ENCODE peak calls at places on chromosomes 12 and 14, in four cellular contexts. Q is mesenchymal stem cell, K is neuronal stem cell, Z is H9. U is an unnamed sample.

GRCh38 chr14:61524211-61524806 is 171.0 kb upstream of the HIF1A start:
- DNase-seq in Q (peak), K (no peak), Z (no peak), U (no peak)

GRCh38 chr14:92323031-92323915 is at the start of gene SLC24A4:
- DNase-seq in Q (peak), K (peak), Z (peak), U (peak)

GRCh38 chr14:61695695-61696527 is 598 bp downstream of the HIF1A start:
- DNase-seq in Q (peak), K (peak), Z (peak), U (peak)

GRCh38 chr14:55071870-55072640 is 20.6 kb downstream of the MAPK1IP1L start:
- DNase-seq in Q (peak), K (no peak), Z (no peak), U (peak)

GRCh38 chr12:50825372-50825838 is 17.3 kb upstream of the TMPRSS12 start:
- DNase-seq in Q (peak), K (peak), Z (no peak), U (no peak)

GRCh38 chr14:20698934-20699333 is 10.4 kb downstream of the ANG start:
- DNase-seq in Q (no peak), K (no peak), Z (no peak), U (no peak)

GRCh38 chr14:105023791-105024480 is 3.1 kb upstream of the CDCA4 start:
- DNase-seq in Q (peak), K (no peak), Z (no peak), U (peak)

GRCh38 chr14:20489093-20489994 is 16.0 kb upstream of the RNASE10 start:
- DNase-seq in Q (no peak), K (no peak), Z (no peak), U (peak)

GRCh38 chr14:104307627-104308401 is 169.4 kb downstream of the KIF26A start:
- DNase-seq in Q (no peak), K (no peak), Z (no peak), U (no peak)

GRCh38 chr12:110270125-110270962 is 10.7 kb upstream of the ATP2A2 start:
- DNase-seq in Q (peak), K (no peak), Z (no peak), U (no peak)

GRCh38 chr12:67827820-67828383 is 161.3 kb upstream of the IFNG-AS1 start:
- DNase-seq in Q (peak), K (no peak), Z (no peak), U (peak)

GRCh38 chr14:52730708-52731111 is 744 bp downstream of the STYX start:
- DNase-seq in Q (peak), K (no peak), Z (no peak), U (no peak)

GRCh38 chr14:78414172-78414571 is 244.0 kb downstream of the NRXN3 start:
- DNase-seq in Q (no peak), K (no peak), Z (no peak), U (no peak)

GRCh38 chr12:54428050-54429013 is 9.3 kb upstream of the ITGA5 start:
- DNase-seq in Q (peak), K (no peak), Z (peak), U (no peak)

GRCh38 chr12:106118-106561 is 39.6 kb downstream of the IQSEC3 start:
- DNase-seq in Q (peak), K (no peak), Z (peak), U (no peak)

GRCh38 chr12:62434504-62435336 is 31.9 kb upstream of the MON2 start:
- DNase-seq in Q (no peak), K (no peak), Z (no peak), U (no peak)

GRCh38 chr14:104372390-104373054 is 207.0 kb upstream of the C14orf180 start:
- DNase-seq in Q (no peak), K (no peak), Z (no peak), U (no peak)

GRCh38 chr12:3253682-3254275 is 176.6 kb downstream of the TSPAN9 start:
- DNase-seq in Q (no peak), K (no peak), Z (no peak), U (no peak)
- H4K8ac ChIP-seq in Q (no peak), K (no peak), Z (no peak), U (no peak)

GRCh38 chr12:130547480-130548155 is 168.5 kb downstream of the RIMBP2 start:
- DNase-seq in Q (no peak), K (no peak), Z (no peak), U (no peak)
- H4K8ac ChIP-seq in Q (no peak), K (no peak), Z (no peak), U (no peak)

GRCh38 chr14:76499399-76499798 is 123.5 kb downstream of the ESRRB start:
- DNase-seq in Q (no peak), K (no peak), Z (no peak), U (no peak)

GRCh38 chr14:76500011-76500410 is 124.1 kb downstream of the ESRRB start:
- DNase-seq in Q (no peak), K (no peak), Z (no peak), U (no peak)

GRCh38 chr14:76497550-76498484 is 121.9 kb downstream of the ESRRB start:
- DNase-seq in Q (no peak), K (no peak), Z (no peak), U (no peak)

GRCh38 chr14:76498976-76499375 is 123.0 kb downstream of the ESRRB start:
- DNase-seq in Q (no peak), K (no peak), Z (no peak), U (no peak)

DNA sequence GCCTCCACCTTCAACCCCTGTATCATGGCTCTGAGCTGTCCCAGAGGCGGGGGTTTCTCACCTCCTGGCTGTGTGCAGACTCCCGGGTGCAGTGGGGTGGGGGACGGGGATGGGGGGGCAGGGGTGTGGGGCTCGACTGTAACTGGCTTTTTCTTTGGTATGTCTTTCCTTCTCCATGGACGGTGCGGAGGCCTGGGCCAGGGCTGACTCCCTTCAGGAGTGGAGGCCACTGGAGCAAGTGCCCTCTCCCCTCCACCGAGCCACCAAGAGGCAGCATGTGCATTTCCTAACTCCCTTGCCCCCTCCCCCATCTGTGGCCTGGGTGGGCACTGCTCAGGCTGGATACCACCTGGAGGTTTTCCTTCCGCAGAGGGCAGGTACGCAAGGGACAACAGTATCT is 122.6 kb downstream of the ESRRB start:
- DNase-seq in Q (no peak), K (no peak), Z (no peak), U (no peak)
- H4K8ac ChIP-seq in Q (no peak), K (no peak), Z (no peak), U (no peak)

GRCh38 chr14:99728231-99728920 is 44.3 kb downstream of the CYP46A1 start:
- DNase-seq in Q (no peak), K (no peak), Z (peak), U (no peak)

GRCh38 chr14:99726538-99727095 is 42.5 kb downstream of the CYP46A1 start:
- DNase-seq in Q (no peak), K (no peak), Z (peak), U (no peak)

GRCh38 chr14:99725774-99726537 is 41.9 kb downstream of the CYP46A1 start:
- DNase-seq in Q (no peak), K (no peak), Z (peak), U (no peak)

GRCh38 chr14:99728981-99729451 is 44.9 kb downstream of the CYP46A1 start:
- DNase-seq in Q (no peak), K (no peak), Z (no peak), U (no peak)

GRCh38 chr14:99727096-99727870 is 43.2 kb downstream of the CYP46A1 start:
- DNase-seq in Q (no peak), K (no peak), Z (peak), U (no peak)
- H4K8ac ChIP-seq in Q (no peak), K (no peak), Z (no peak), U (no peak)

GRCh38 chr14:84657866-84658385 is 872.0 kb upstream of the FLRT2 start:
- DNase-seq in Q (no peak), K (no peak), Z (no peak), U (no peak)
- H4K8ac ChIP-seq in Q (no peak), K (no peak), Z (no peak), U (no peak)

DNA sequence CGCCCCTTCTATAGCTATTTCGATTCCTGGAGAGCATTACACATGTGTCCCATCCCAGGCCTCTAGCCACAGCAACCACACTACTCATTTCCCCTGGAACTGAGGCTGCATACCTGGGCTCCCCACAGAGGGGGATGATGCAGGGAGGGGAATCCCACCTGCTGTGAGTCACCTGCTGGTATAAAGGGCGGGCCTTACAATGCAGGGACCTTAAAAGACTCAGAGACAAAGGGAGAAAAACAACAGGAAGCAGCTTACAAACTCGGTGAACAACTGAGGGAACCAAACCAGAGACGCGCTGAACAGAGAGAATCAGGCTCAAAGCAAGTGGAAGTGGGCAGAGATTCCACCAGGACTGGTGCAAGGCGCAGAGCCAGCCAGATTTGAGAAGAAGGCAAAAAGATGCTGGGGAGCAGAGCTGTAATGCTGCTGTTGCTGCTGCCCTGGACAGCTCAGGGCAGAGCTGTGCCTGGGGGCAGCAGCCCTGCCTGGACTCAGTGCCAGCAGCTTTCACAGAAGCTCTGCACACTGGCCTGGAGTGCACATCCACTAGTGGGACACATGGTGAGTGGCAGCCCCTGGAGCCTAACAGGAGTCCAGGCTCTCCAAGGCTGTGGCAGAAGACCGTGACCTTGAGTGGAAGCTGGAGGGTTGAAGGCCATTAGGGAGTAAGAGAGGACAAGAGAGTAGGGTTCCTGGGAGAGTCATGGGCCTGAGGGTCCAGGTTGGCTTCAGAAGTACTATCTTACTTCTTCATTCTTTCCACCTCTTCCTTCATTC is at the start of gene IL23A:
- DNase-seq in Q (peak), K (no peak), Z (peak), U (peak)
- H4K8ac ChIP-seq in Q (no peak), K (no peak), Z (no peak), U (no peak)

GRCh38 chr12:75720807-75721206 is 209.4 kb upstream of the KRR1 start:
- DNase-seq in Q (no peak), K (no peak), Z (peak), U (peak)

GRCh38 chr12:75722714-75723200 is 211.3 kb upstream of the KRR1 start:
- DNase-seq in Q (peak), K (no peak), Z (no peak), U (no peak)

GRCh38 chr12:75721790-75722189 is 210.4 kb upstream of the KRR1 start:
- DNase-seq in Q (no peak), K (no peak), Z (no peak), U (no peak)

GRCh38 chr12:75717902-75718301 is 206.5 kb upstream of the KRR1 start:
- DNase-seq in Q (no peak), K (no peak), Z (no peak), U (no peak)

GRCh38 chr12:75721231-75721641 is 209.8 kb upstream of the KRR1 start:
- DNase-seq in Q (no peak), K (no peak), Z (no peak), U (no peak)
- H4K8ac ChIP-seq in Q (no peak), K (no peak), Z (no peak), U (no peak)

DNA sequence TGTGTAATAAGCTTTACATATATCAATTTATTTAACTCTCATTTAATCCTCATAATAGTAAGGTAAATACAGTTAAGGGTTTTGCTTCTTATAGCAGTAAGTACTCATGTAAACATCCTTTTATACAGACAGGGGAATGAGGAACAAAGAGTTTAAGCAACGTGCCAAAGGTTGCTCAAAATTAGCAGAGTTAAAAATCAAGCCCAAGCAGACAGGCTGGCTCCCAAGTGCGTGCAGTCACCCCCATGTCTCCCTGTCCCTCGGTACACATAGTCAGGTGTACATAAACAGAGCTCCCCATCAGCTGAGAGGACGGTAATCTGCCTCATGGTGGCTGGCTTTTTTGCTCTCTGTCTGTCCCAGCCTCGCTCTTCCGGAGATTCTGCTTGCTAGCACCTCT is 126.4 kb downstream of the DERA start:
- DNase-seq in Q (no peak), K (no peak), Z (no peak), U (no peak)
- H4K8ac ChIP-seq in Q (no peak), K (no peak), Z (no peak), U (no peak)

DNA sequence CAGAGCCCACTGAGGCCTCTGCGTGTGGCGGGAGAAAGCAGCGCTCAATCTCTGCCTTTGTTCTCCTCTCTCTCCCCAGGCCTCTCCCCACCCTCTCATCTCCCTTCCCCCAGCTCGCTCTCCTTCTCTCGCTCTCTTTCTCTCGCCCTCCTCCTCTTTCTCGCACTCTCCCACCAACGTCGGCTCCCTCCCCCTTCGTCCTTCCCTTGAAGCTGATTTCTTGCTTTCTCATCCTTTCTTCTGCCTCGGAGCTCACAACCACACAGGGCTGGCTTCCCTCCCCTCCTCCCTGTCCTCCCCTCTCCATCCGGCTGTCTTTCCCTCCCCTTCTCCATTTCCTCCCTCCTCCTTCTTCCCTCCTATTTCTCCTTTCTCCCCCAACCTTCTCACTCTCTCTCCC is 96.4 kb downstream of the LRRC74A start:
- DNase-seq in Q (peak), K (no peak), Z (no peak), U (no peak)
- H4K8ac ChIP-seq in Q (peak), K (no peak), Z (no peak), U (peak)

DNA sequence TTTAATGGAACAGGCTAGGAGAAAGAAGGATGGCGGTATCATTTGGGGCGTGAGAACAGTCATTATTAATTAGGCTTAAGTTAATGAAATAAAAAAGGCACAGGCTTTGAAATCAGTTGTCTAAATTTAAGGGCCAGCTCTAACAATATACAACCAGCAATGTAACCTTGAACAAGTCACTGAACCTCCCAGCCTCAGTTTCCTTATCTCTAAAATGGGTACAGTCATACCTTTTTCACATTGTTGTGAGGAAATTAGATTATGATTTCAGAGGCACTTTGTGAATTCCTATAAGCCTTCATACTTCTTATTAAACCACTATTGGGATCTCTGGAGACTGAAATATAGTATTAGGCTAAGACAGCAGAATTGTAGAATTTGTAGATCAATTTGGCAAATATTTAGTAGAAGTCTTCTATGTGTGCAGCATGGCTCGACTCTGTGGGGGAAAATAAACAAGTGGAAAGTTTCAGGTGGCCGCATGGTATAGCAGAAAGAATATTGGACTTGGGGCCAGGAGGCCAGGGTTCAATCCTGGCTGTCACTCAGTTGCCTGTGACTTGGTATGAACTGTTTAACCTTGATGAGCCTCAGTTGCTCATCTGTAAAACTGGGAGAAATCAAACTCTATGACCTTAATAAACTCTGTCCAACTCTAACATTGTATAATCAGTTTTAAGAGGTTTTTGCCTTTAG is 117.7 kb downstream of the ETV6 start:
- DNase-seq in Q (no peak), K (no peak), Z (no peak), U (no peak)
- H4K8ac ChIP-seq in Q (no peak), K (no peak), Z (no peak), U (no peak)